ENCODE peak calls at places on chromosome 5, in six cellular contexts. One of them, this sample, is unnamed.

GRCh38 chr5:143404416-143405062 is 1.1 kb upstream of the NR3C1 start:
- DNase-seq in lower leg skin: peak
- DNase-seq in fibroblast of lung: peak
- DNase-seq in GM06990: peak
- DNase-seq in fibroblast of the aortic adventitia: peak
- DNase-seq in cardiac muscle cell: peak
- DNase-seq in this sample: no peak

GRCh38 chr5:68259696-68260095 is 44.1 kb downstream of the PIK3R1 start:
- DNase-seq in GM06990: no peak
- DNase-seq in lower leg skin: no peak
- DNase-seq in fibroblast of the aortic adventitia: no peak
- DNase-seq in fibroblast of lung: no peak
- DNase-seq in cardiac muscle cell: no peak
- DNase-seq in this sample: no peak

GRCh38 chr5:175082866-175083590 is 358.6 kb downstream of the MSX2 start:
- DNase-seq in lower leg skin: no peak
- DNase-seq in fibroblast of lung: peak
- DNase-seq in fibroblast of the aortic adventitia: no peak
- DNase-seq in GM06990: no peak
- DNase-seq in cardiac muscle cell: no peak
- DNase-seq in this sample: no peak

GRCh38 chr5:19928556-19929421 is 59.2 kb downstream of the CDH18 start:
- DNase-seq in fibroblast of the aortic adventitia: peak
- DNase-seq in GM06990: no peak
- DNase-seq in lower leg skin: peak
- DNase-seq in fibroblast of lung: peak
- DNase-seq in cardiac muscle cell: no peak
- DNase-seq in this sample: no peak

GRCh38 chr5:998276-998974 is 10.2 kb upstream of the NKD2 start:
- DNase-seq in GM06990: no peak
- DNase-seq in lower leg skin: no peak
- DNase-seq in fibroblast of the aortic adventitia: no peak
- DNase-seq in fibroblast of lung: no peak
- DNase-seq in cardiac muscle cell: no peak
- DNase-seq in this sample: no peak

GRCh38 chr5:180648658-180649296 is 623 bp downstream of the FLT4 start:
- DNase-seq in fibroblast of lung: no peak
- DNase-seq in cardiac muscle cell: peak
- DNase-seq in GM06990: no peak
- DNase-seq in fibroblast of the aortic adventitia: no peak
- DNase-seq in lower leg skin: no peak
- DNase-seq in this sample: no peak

GRCh38 chr5:765948-766631 is 18.4 kb downstream of the ZDHHC11B start:
- DNase-seq in cardiac muscle cell: no peak
- DNase-seq in GM06990: no peak
- DNase-seq in fibroblast of lung: no peak
- DNase-seq in lower leg skin: no peak
- DNase-seq in fibroblast of the aortic adventitia: no peak
- DNase-seq in this sample: no peak

GRCh38 chr5:146024034-146024433 is 81.3 kb downstream of the PLAC8L1 start:
- DNase-seq in GM06990: no peak
- DNase-seq in cardiac muscle cell: no peak
- DNase-seq in fibroblast of the aortic adventitia: no peak
- DNase-seq in lower leg skin: no peak
- DNase-seq in fibroblast of lung: no peak
- DNase-seq in this sample: no peak

GRCh38 chr5:219492-219891 is 1.4 kb downstream of the SDHA start:
- DNase-seq in fibroblast of lung: peak
- DNase-seq in cardiac muscle cell: peak
- DNase-seq in lower leg skin: no peak
- DNase-seq in GM06990: no peak
- DNase-seq in fibroblast of the aortic adventitia: peak
- DNase-seq in this sample: no peak

GRCh38 chr5:158758666-158759065 is 341.1 kb downstream of the EBF1 start:
- DNase-seq in cardiac muscle cell: no peak
- DNase-seq in lower leg skin: no peak
- DNase-seq in GM06990: no peak
- DNase-seq in fibroblast of the aortic adventitia: peak
- DNase-seq in fibroblast of lung: no peak
- DNase-seq in this sample: no peak

GRCh38 chr5:96816430-96816939 is 8.7 kb upstream of the ERAP1 start:
- DNase-seq in fibroblast of lung: no peak
- DNase-seq in cardiac muscle cell: no peak
- DNase-seq in lower leg skin: no peak
- DNase-seq in GM06990: peak
- DNase-seq in fibroblast of the aortic adventitia: no peak
- DNase-seq in this sample: no peak

GRCh38 chr5:176994460-176995121 is 12.0 kb downstream of the UIMC1 start:
- DNase-seq in lower leg skin: no peak
- DNase-seq in cardiac muscle cell: peak
- DNase-seq in GM06990: peak
- DNase-seq in fibroblast of lung: peak
- DNase-seq in fibroblast of the aortic adventitia: peak
- DNase-seq in this sample: no peak

GRCh38 chr5:149605998-149606721 is 24.9 kb downstream of the ARHGEF37 start:
- DNase-seq in fibroblast of lung: peak
- DNase-seq in cardiac muscle cell: no peak
- DNase-seq in lower leg skin: peak
- DNase-seq in fibroblast of the aortic adventitia: peak
- DNase-seq in GM06990: peak
- DNase-seq in this sample: no peak

GRCh38 chr5:38718874-38719391 is 126.9 kb upstream of the OSMR start:
- DNase-seq in fibroblast of the aortic adventitia: peak
- DNase-seq in cardiac muscle cell: no peak
- DNase-seq in GM06990: no peak
- DNase-seq in lower leg skin: no peak
- DNase-seq in fibroblast of lung: peak
- DNase-seq in this sample: no peak

GRCh38 chr5:164869325-164869724 is 1363.9 kb downstream of the MAT2B start:
- DNase-seq in GM06990: no peak
- DNase-seq in cardiac muscle cell: no peak
- DNase-seq in fibroblast of lung: no peak
- DNase-seq in lower leg skin: no peak
- DNase-seq in fibroblast of the aortic adventitia: no peak
- DNase-seq in this sample: no peak

GRCh38 chr5:176629853-176630680 is at the start of the genes EIF4E1B and SNCB:
- DNase-seq in cardiac muscle cell: peak
- DNase-seq in fibroblast of lung: peak
- DNase-seq in fibroblast of the aortic adventitia: no peak
- DNase-seq in lower leg skin: no peak
- DNase-seq in GM06990: peak
- DNase-seq in this sample: no peak

GRCh38 chr5:138179277-138179857 is 455 bp downstream of the KIF20A start:
- DNase-seq in fibroblast of lung: no peak
- DNase-seq in cardiac muscle cell: no peak
- DNase-seq in GM06990: peak
- DNase-seq in fibroblast of the aortic adventitia: no peak
- DNase-seq in lower leg skin: no peak
- DNase-seq in this sample: no peak
- H3K4me3 ChIP-seq in fibroblast of lung: peak
- H3K4me3 ChIP-seq in cardiac muscle cell: peak
- H3K4me3 ChIP-seq in GM06990: peak
- H3K4me3 ChIP-seq in fibroblast of the aortic adventitia: peak
- H3K4me3 ChIP-seq in lower leg skin: no peak
- H3K4me3 ChIP-seq in this sample: peak

DNA sequence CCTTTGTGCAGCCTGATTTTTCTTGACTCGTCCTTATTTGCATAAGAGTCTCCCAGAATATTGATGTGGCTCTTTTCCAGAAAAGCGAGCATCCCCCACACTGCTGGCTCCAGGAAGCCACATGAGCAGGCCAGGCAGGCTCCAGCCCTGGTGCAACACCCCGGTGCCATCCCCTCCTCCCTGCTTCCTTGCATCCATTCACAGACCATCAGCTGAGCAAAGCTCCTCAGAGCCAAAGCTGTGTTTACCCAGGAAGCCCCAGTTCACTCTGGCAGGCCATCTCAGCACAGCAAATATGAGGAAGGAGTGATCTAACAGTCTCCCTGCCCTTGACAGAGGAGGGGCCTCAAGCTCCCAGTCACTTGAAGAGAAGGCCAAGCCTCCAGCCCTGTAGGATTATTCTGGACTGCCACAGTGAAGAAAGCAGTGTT is 34.4 kb downstream of the INSYN2B start:
- DNase-seq in lower leg skin: peak
- DNase-seq in cardiac muscle cell: peak
- DNase-seq in fibroblast of the aortic adventitia: peak
- DNase-seq in fibroblast of lung: peak
- DNase-seq in GM06990: no peak
- DNase-seq in this sample: no peak
- TF ChIP-seq CTCF in lower leg skin: no peak
- TF ChIP-seq CTCF in cardiac muscle cell: no peak
- TF ChIP-seq CTCF in fibroblast of the aortic adventitia: no peak
- TF ChIP-seq CTCF in fibroblast of lung: no peak
- TF ChIP-seq CTCF in GM06990: no peak
- TF ChIP-seq CTCF in this sample: no peak

DNA sequence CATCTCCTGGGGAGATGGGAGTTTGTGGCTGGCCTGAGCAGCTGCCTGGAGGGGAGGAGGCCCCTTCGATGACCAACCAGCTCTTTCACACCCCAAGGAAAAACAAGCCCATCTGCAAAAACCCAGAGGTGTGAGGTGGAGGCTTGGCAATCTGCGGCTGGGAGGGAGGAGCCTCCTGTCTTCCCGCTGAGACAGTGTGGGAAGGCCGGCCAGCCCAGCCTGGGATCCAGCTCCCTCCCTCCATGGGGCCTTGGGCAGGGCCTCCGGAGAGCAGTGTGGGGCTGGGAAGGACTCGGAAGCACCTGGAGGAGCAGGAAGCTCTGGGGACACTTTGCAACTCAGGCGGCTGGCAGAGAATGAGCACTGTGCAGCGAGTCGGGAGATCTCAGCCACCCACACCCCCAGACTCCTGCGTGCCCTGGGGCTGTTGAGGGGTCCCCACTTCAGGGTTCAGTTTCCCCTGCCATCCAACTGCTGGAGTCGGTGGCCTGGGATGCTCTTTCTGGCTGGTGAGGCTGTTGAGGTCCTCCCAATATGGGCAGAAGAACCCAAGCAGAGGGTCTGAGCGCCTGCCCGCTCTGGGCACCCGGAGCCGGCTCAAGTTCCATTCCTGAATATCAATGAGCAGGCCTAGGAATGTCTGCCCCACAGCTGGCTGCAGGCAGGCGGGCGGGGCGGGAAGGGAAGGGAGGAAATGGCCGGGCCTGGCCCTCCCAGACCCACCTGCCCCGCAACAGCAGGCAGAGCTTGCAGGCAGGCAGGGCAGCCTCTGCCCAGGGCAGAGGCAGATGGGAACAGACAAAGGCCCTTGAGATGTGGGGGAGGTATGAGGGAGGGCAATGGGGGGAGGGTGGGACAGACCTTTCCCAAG is 101.1 kb downstream of the FGF18 start:
- DNase-seq in cardiac muscle cell: peak
- DNase-seq in fibroblast of the aortic adventitia: peak
- DNase-seq in GM06990: no peak
- DNase-seq in lower leg skin: no peak
- DNase-seq in fibroblast of lung: peak
- DNase-seq in this sample: no peak
- H3K4me3 ChIP-seq in cardiac muscle cell: no peak
- H3K4me3 ChIP-seq in fibroblast of the aortic adventitia: no peak
- H3K4me3 ChIP-seq in GM06990: no peak
- H3K4me3 ChIP-seq in lower leg skin: no peak
- H3K4me3 ChIP-seq in fibroblast of lung: no peak
- H3K4me3 ChIP-seq in this sample: no peak

GRCh38 chr5:73299017-73299630 is 126.1 kb downstream of the TMEM174 start:
- DNase-seq in fibroblast of lung: peak
- DNase-seq in fibroblast of the aortic adventitia: no peak
- DNase-seq in GM06990: peak
- DNase-seq in cardiac muscle cell: peak
- DNase-seq in lower leg skin: no peak
- DNase-seq in this sample: no peak
- TF ChIP-seq CTCF in fibroblast of lung: no peak
- TF ChIP-seq CTCF in fibroblast of the aortic adventitia: no peak
- TF ChIP-seq CTCF in GM06990: no peak
- TF ChIP-seq CTCF in cardiac muscle cell: no peak
- TF ChIP-seq CTCF in lower leg skin: no peak
- TF ChIP-seq CTCF in this sample: peak

DNA sequence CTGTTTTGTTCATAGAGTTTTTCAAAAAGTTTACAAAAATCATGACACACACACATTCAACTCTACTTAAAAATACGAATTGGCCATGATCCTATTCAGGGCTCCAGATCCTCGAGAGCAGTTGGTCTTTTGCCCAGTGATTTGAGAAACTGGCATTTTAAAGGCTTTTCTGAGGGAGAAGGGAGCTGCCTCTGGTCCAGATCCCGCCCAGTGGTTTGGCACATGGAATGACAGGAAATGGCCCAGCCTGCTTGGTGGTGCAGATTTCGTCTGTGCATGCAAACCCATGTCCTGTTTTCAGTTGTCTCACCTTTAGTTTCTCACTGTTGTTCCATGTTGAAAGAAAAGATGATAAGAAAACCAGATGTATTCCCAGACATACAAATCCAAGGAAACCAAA is 3.6 kb downstream of the CAMK4 start:
- DNase-seq in fibroblast of lung: peak
- DNase-seq in fibroblast of the aortic adventitia: peak
- DNase-seq in lower leg skin: no peak
- DNase-seq in cardiac muscle cell: no peak
- DNase-seq in GM06990: no peak
- DNase-seq in this sample: no peak
- H3K4me3 ChIP-seq in fibroblast of lung: no peak
- H3K4me3 ChIP-seq in fibroblast of the aortic adventitia: no peak
- H3K4me3 ChIP-seq in lower leg skin: no peak
- H3K4me3 ChIP-seq in cardiac muscle cell: no peak
- H3K4me3 ChIP-seq in GM06990: peak
- H3K4me3 ChIP-seq in this sample: no peak